ENCODE peak calls at places on chromosomes 13 and 19, in nine cellular contexts. P, K, H, T, O, X, E, A and M are unnamed samples.

GRCh38 chr13:31814523-31814922 is 75.2 kb downstream of the RXFP2 start:
- DNase-seq in P (no peak), K (no peak), H (no peak), T (no peak), O (no peak), X (no peak), E (no peak), A (no peak), M (no peak)

GRCh38 chr13:97967948-97968347 is 14.5 kb downstream of the IPO5 start:
- DNase-seq in P (no peak), K (no peak), H (no peak), T (no peak), O (peak; percentile 63), X (no peak), E (peak; percentile 41), A (no peak), M (no peak)

GRCh38 chr19:42191855-42192254 is 25.6 kb downstream of the DEDD2 start:
- DNase-seq in P (no peak), K (peak; percentile 84), H (peak; percentile 51), T (no peak), O (peak; percentile 70), X (peak; percentile 81), E (no peak), A (no peak), M (no peak)

GRCh38 chr19:1315470-1316166 is 29.9 kb downstream of the EFNA2 start:
- DNase-seq in P (peak; percentile 60), K (peak; percentile 64), H (peak; percentile 43), T (peak; percentile 37), O (peak; percentile 50), X (no peak), E (peak; percentile 42), A (peak; percentile 70), M (peak; percentile 91)

GRCh38 chr13:28161370-28161769 is 23.0 kb downstream of the PAN3 start:
- DNase-seq in P (no peak), K (peak; percentile 24), H (peak; percentile 30), T (no peak), O (peak; percentile 71), X (peak; percentile 25), E (no peak), A (no peak), M (no peak)

GRCh38 chr13:43078399-43078798 is 55.0 kb downstream of the DNAJC15 start:
- DNase-seq in P (no peak), K (no peak), H (no peak), T (no peak), O (no peak), X (no peak), E (no peak), A (no peak), M (no peak)

GRCh38 chr19:41309225-41310030 is 544 bp upstream of the CCDC97 start:
- DNase-seq in P (no peak), K (no peak), H (peak; percentile 33), T (no peak), O (no peak), X (no peak), E (no peak), A (no peak), M (no peak)

GRCh38 chr19:35712910-35713845 is 4.6 kb upstream of the KMT2B start:
- DNase-seq in P (no peak), K (peak; percentile 63), H (no peak), T (peak; percentile 65), O (no peak), X (no peak), E (no peak), A (no peak), M (peak; percentile 86)

GRCh38 chr19:56900573-56901097 is 60.1 kb upstream of the PEG3 start:
- DNase-seq in P (no peak), K (no peak), H (no peak), T (no peak), O (no peak), X (no peak), E (peak; percentile 51), A (no peak), M (no peak)

GRCh38 chr13:80259159-80259558 is 81.8 kb downstream of the SPRY2 start:
- DNase-seq in P (no peak), K (peak; percentile 58), H (no peak), T (no peak), O (no peak), X (no peak), E (no peak), A (no peak), M (no peak)

GRCh38 chr19:4976412-4977298 is 7.7 kb downstream of the KDM4B start:
- DNase-seq in P (no peak), K (peak; percentile 66), H (peak; percentile 98), T (no peak), O (peak; percentile 93), X (peak; percentile 98), E (peak; percentile 55), A (no peak), M (peak; percentile 64)

DNA sequence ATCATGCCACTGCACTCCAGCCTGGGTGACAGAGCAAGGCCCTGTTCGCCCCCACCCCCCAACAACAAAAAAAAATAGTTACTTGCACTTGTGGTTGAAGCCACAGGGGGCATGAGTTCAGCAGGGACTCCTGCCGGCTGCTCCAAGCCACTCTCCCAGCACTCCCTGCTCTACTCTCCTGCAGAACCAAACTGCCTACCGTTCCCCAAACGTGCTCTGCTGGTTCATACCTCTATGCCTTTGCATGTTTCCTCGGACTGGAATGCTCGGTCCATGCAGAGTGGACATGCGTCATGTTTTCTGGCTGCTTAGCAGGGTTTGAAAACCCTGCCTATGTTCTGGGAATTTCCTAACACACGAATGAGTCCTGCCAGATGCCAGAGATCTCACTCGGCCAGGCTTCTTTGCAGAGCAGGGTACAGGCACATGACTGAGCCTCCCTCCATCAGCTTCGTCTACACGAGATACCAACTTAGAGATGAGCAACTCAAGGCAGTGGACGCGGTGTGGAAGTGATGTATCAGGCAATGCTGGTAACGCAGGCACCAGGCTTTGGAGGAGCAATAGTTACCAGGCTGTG is 8.5 kb upstream of the SLC25A15 start:
- DNase-seq in P (no peak), K (no peak), H (no peak), T (no peak), O (peak; percentile 37), X (no peak), E (no peak), A (no peak), M (no peak)
- TF ChIP-seq CTCF in P (no peak), K (no peak), H (no peak), T (no peak), O (no peak), X (peak; percentile 46), E (no peak), A (no peak), M (no peak)

GRCh38 chr19:54478677-54479266 is 5.7 kb upstream of the CDC42EP5 start:
- DNase-seq in P (no peak), K (no peak), H (peak; percentile 48), T (no peak), O (peak; percentile 36), X (no peak), E (no peak), A (peak; percentile 73), M (peak; percentile 55)

GRCh38 chr19:54480048-54480447 is 7.0 kb upstream of the CDC42EP5 start:
- DNase-seq in P (no peak), K (no peak), H (no peak), T (no peak), O (no peak), X (no peak), E (no peak), A (no peak), M (no peak)

GRCh38 chr19:54473983-54474382 is 887 bp upstream of the CDC42EP5 start:
- DNase-seq in P (no peak), K (no peak), H (no peak), T (no peak), O (no peak), X (no peak), E (no peak), A (no peak), M (no peak)

GRCh38 chr19:54475706-54476105 is 2.6 kb upstream of the CDC42EP5 start:
- DNase-seq in P (peak; percentile 40), K (no peak), H (no peak), T (no peak), O (no peak), X (no peak), E (no peak), A (no peak), M (no peak)

DNA sequence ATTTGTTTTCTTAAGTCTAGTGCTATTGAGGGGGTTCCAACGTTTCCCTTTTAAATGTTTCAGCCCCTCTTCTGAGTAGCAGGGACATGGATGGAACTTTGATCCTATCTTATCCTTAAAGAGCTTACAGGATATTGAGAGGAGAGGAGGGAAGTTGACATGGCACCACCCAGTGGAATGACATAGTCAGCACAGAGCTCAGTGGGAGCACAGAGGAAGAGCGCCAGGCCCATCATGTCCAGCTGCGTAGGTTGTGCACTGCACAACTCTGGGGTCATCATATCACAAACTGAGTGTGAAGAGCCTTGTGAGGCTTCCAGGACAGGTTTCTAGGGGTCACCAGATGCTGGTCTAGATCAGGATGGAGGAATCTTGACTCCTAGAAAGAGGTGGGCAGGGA is 4.6 kb upstream of the CDC42EP5 start:
- DNase-seq in P (no peak), K (no peak), H (no peak), T (no peak), O (no peak), X (no peak), E (no peak), A (no peak), M (no peak)
- TF ChIP-seq CTCF in P (no peak), K (peak; percentile 28), H (peak; percentile 14), T (no peak), O (no peak), X (peak; percentile 48), E (no peak), A (no peak), M (no peak)

GRCh38 chr13:63048648-63049047 is 1633.0 kb upstream of the PCDH20 start:
- DNase-seq in P (no peak), K (no peak), H (no peak), T (no peak), O (no peak), X (no peak), E (no peak), A (no peak), M (no peak)
- TF ChIP-seq CTCF in P (no peak), K (no peak), H (no peak), T (no peak), O (peak; percentile 26), X (no peak), E (no peak), A (no peak), M (no peak)

GRCh38 chr19:39156230-39156890 is 30.8 kb downstream of the PAK4 start:
- DNase-seq in P (peak; percentile 72), K (no peak), H (peak; percentile 8), T (no peak), O (peak; percentile 55), X (no peak), E (no peak), A (no peak), M (no peak)

GRCh38 chr19:39155114-39155700 is 29.6 kb downstream of the PAK4 start:
- DNase-seq in P (peak; percentile 28), K (no peak), H (no peak), T (no peak), O (no peak), X (no peak), E (no peak), A (no peak), M (no peak)

GRCh38 chr19:39155741-39156140 is 30.2 kb downstream of the PAK4 start:
- DNase-seq in P (peak; percentile 36), K (no peak), H (no peak), T (no peak), O (no peak), X (no peak), E (no peak), A (no peak), M (no peak)

GRCh38 chr19:39154084-39154625 is 28.6 kb downstream of the PAK4 start:
- DNase-seq in P (peak; percentile 17), K (no peak), H (no peak), T (no peak), O (no peak), X (no peak), E (no peak), A (no peak), M (no peak)

GRCh38 chr19:39154626-39155100 is 29.1 kb downstream of the PAK4 start:
- DNase-seq in P (peak; percentile 89), K (peak; percentile 67), H (no peak), T (no peak), O (no peak), X (no peak), E (no peak), A (no peak), M (no peak)
- TF ChIP-seq CTCF in P (no peak), K (peak; percentile 15), H (no peak), T (no peak), O (no peak), X (no peak), E (no peak), A (no peak), M (no peak)